ENCODE peak calls at places on chromosomes 16 and 17, in seven cellular contexts. Q is A549, B is tibial nerve, L is Calu3, I is choroid plexus epithelial cell, K is prostate gland, R is osteocyte. M is an unnamed sample.

GRCh38 chr16:65000654-65001053 is 121.2 kb downstream of the CDH11 start:
- DNase-seq in K (no peak), B (no peak), Q (no peak), L (no peak), R (no peak), I (no peak), M (no peak)

GRCh38 chr16:22204091-22204655 is 1.9 kb upstream of the EEF2K start:
- DNase-seq in B (no peak), I (no peak), Q (no peak), R (no peak), K (no peak), L (no peak), M (no peak)

GRCh38 chr16:64398795-64399194 is 723.1 kb downstream of the CDH11 start:
- DNase-seq in R (no peak), I (no peak), B (no peak), K (no peak), L (no peak), Q (no peak), M (no peak)

GRCh38 chr17:57521606-57522435 is 223.3 kb downstream of the CCDC182 start:
- DNase-seq in L (no peak), R (no peak), I (no peak), K (no peak), B (no peak), Q (no peak), M (no peak)

GRCh38 chr17:36124879-36125824 is 21.5 kb downstream of the CCL4 start:
- DNase-seq in I (no peak), L (no peak), K (no peak), B (no peak), Q (no peak), R (no peak), M (no peak)

GRCh38 chr17:45940826-45941225 is 46.5 kb downstream of the MAPT start:
- DNase-seq in B (no peak), K (peak; percentile 75), L (no peak), Q (no peak), R (no peak), I (no peak), M (no peak)

GRCh38 chr16:23302045-23302956 is at the start of gene SCNN1B:
- DNase-seq in I (no peak), R (no peak), Q (no peak), K (peak; percentile 46), B (no peak), L (peak; percentile 21), M (no peak)

GRCh38 chr17:34614698-34615097 is 35.3 kb downstream of the TMEM132E start:
- DNase-seq in K (no peak), Q (no peak), R (no peak), I (no peak), B (no peak), L (no peak), M (no peak)

GRCh38 chr16:11004957-11005610 is 60.7 kb downstream of the CLEC16A start:
- DNase-seq in Q (no peak), R (no peak), K (no peak), I (peak; percentile 37), B (no peak), L (no peak), M (no peak)

GRCh38 chr17:68821860-68822693 is 133.1 kb downstream of the ABCA8 start:
- DNase-seq in B (no peak), R (no peak), L (peak; percentile 9), Q (peak; percentile 77), I (peak; percentile 94), K (no peak), M (no peak)

GRCh38 chr17:73952498-73953205 is 250.8 kb upstream of the RPL38 start:
- DNase-seq in R (no peak), B (no peak), K (no peak), I (no peak), Q (peak; percentile 82), L (peak; percentile 19), M (peak; percentile 73)

GRCh38 chr17:73205326-73205980 is 12.6 kb downstream of the COG1 start:
- DNase-seq in I (no peak), L (no peak), R (no peak), B (no peak), Q (no peak), K (peak; percentile 35), M (no peak)

GRCh38 chr17:39027037-39027436 is 59.8 kb upstream of the FBXO47 start:
- DNase-seq in R (no peak), K (peak; percentile 36), Q (peak; percentile 40), L (peak; percentile 83), I (no peak), B (peak; percentile 51), M (no peak)

GRCh38 chr17:75645501-75645888 is 12.3 kb downstream of the SMIM5 start:
- DNase-seq in Q (peak; percentile 87), K (peak; percentile 58), R (no peak), I (peak; percentile 92), L (peak; percentile 91), B (no peak), M (no peak)

GRCh38 chr16:71453051-71453450 is 9.0 kb downstream of the ZNF23 start:
- DNase-seq in Q (no peak), B (no peak), R (no peak), K (no peak), I (peak; percentile 37), L (no peak), M (no peak)

DNA sequence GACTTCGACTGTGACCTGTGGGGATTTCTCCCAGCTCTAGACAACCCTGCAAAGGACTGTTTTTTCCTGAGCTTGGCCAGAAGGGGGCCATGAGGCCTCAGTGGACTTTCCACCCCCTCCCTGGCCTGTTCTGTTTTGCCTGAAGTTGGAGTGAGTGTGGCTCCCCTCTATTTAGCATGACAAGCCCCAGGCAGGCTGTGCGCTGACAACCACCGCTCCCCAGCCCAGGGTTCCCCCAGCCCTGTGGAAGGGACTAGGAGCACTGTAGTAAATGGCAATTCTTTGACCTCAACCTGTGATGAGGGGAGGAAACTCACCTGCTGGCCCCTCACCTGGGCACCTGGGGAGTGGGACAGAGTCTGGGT is 19.3 kb downstream of the NGFR start:
- DNase-seq in Q (peak; percentile 51), R (no peak), B (no peak), K (no peak), I (peak; percentile 52), L (no peak), M (no peak)
- TF ChIP-seq CTCF in Q (no peak), R (peak; percentile 41), B (no peak), K (no peak), I (peak; percentile 61), L (peak; percentile 24), M (peak; percentile 28)

GRCh38 chr17:81347437-81347836 is 47.8 kb upstream of the BAHCC1 start:
- DNase-seq in K (no peak), R (no peak), B (no peak), I (no peak), L (no peak), Q (no peak), M (no peak)

GRCh38 chr17:81346908-81347349 is 48.3 kb upstream of the BAHCC1 start:
- DNase-seq in R (no peak), K (no peak), Q (no peak), L (no peak), B (no peak), I (no peak), M (no peak)

GRCh38 chr17:81346090-81346907 is 49.0 kb upstream of the BAHCC1 start:
- DNase-seq in B (peak; percentile 99), L (peak; percentile 97), I (peak; percentile 97), Q (peak; percentile 99), R (peak; percentile 100), K (peak; percentile 99), M (peak; percentile 95)

GRCh38 chr17:81342700-81343070 is 47.6 kb upstream of the SLC38A10 start:
- DNase-seq in I (no peak), L (no peak), B (no peak), R (no peak), K (no peak), Q (no peak), M (no peak)

DNA sequence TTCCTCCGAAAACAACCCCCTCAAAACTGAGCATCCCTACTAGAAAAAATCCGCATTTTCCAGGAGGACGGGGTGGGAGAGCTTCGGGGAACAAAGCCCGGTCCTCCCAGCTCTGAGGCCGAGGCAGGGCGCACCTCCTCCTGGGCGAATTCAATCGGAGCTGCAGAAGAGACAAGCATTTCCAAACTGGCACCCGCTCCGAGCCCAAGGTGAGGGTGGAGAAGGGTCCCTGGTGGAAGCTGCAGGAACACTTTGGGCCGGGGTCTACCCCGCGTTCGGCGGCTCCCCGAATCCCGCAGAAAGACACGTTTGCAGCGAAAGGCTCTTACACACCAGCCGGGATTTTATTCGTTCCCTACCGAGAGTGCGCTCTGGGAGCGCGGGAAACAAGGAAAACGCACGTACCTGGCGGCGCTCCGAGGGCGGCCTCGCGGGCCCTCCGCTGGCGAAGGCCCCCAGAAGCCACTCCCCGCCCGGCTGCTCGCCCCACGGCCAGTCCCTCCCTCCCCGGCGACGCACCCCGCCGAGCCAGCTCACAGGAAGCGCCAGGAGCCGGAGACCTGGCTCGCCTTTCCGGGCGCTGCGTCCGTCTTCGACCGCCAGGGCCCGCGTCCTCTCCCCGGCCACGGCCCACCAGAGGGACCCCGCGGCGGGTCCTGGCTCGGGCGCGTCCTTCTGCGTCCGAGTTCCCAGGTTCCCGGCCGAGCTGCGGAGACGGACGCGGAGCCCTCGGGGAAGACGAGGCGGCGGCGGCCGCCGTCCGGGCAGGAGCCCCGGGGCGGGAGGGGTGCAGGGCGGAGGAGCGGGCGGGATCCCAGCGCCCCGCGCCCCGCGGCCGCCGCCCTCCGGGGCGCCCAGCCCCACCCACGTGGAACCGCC is 49.8 kb upstream of the BAHCC1 start:
- DNase-seq in L (peak; percentile 95), B (peak; percentile 75), K (peak; percentile 77), Q (peak; percentile 91), I (peak; percentile 92), R (peak; percentile 95), M (peak; percentile 66)
- TF ChIP-seq CTCF in L (peak; percentile 19), B (no peak), K (no peak), Q (peak; percentile 16), I (peak; percentile 33), R (peak; percentile 52), M (peak; percentile 49)

DNA sequence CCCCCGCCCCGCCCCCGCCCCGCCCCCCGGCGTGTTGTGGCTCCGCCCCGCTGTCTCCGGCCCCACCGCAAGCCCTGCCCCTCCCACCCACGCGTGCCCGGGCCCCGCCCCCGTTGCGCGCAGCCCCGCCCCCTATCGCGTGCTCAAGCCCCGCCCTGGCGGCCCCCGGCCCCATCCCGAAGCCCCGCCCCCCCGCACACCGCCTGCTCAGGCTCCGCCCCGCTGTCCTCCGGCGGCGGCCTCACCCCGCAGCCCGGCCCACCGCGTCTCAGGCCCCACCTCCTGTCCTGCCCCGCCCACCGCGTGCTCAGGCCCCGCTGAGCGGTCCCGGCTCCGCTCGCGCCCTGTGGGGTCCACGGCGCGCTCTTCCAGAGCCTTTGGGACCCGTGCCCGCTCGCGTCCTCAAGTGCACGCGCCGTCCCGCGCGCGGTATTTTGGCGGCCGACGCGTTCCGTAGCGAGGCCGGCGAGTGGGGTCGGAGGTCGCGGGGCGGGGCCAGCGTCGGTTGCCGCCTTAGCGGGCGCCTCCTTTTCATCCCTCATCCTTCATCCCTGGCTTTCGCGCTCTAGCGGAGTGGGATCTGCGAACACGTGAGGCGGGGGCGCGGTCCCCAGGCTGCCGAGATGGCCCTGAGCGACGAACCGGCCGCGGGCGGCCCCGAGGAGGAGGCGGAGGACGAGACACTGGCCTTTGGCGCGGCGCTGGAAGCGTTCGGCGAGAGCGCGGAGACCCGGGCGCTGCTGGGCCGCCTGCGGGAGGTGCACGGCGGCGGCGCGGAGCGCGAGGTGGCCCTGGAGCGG is at the start of gene TBCD:
- DNase-seq in K (peak; percentile 88), B (peak; percentile 74), I (peak; percentile 92), Q (peak; percentile 90), R (peak; percentile 97), L (peak; percentile 85), M (peak; percentile 84)
- TF ChIP-seq CTCF in K (no peak), B (no peak), I (no peak), Q (no peak), R (no peak), L (no peak), M (no peak)

DNA sequence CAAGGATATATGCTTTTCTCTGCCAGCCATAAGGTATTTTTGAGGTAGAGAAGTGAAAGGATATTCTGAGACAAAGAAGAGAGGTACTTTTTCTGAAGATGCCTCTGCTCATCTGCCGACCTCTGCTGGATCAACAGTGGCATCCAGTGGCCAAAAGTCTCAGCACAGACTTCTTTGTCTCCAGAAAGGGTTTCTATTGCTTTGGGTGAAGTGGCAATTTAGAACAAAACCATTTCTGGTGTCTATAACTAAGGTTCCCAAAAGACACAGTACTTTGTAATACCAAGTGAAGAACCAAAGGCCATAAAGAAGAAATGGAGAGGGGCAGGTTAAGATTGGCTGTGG is 155.2 kb upstream of the C17orf78 start:
- DNase-seq in Q (no peak), B (no peak), L (no peak), K (no peak), R (no peak), I (peak; percentile 75), M (no peak)
- TF ChIP-seq CTCF in Q (peak; percentile 53), B (peak; percentile 16), L (no peak), K (no peak), R (peak; percentile 74), I (peak; percentile 84), M (peak; percentile 58)

M was measured in neural crest cell.